ENCODE peak calls at places on chromosomes 4 and X, in four cellular contexts. One of them, this sample, is unnamed.

GRCh38 chr4:4658051-4658450 is 116.2 kb upstream of the STX18 start:
- DNase-seq in NCI-H748 treated with DMSO at 0.1 percent for 48 hours: no peak
- DNase-seq in HL-60: no peak
- DNase-seq in T-helper 17 cell: no peak
- DNase-seq in this sample: no peak

GRCh38 chrX:57977992-57978391 is 67.7 kb upstream of the ZXDA start:
- DNase-seq in NCI-H748 treated with DMSO at 0.1 percent for 48 hours: no peak
- DNase-seq in HL-60: no peak
- DNase-seq in T-helper 17 cell: no peak
- DNase-seq in this sample: no peak

GRCh38 chrX:71814123-71814912 is 51.2 kb downstream of the CXorf49B start:
- DNase-seq in NCI-H748 treated with DMSO at 0.1 percent for 48 hours: no peak
- DNase-seq in HL-60: no peak
- DNase-seq in T-helper 17 cell: no peak
- DNase-seq in this sample: no peak

GRCh38 chrX:134244043-134244442 is 7.1 kb downstream of the CCDC160 start:
- DNase-seq in NCI-H748 treated with DMSO at 0.1 percent for 48 hours: no peak
- DNase-seq in HL-60: no peak
- DNase-seq in T-helper 17 cell: no peak
- DNase-seq in this sample: no peak

GRCh38 chr4:157204634-157205244 is 15.8 kb upstream of the GRIA2 start:
- DNase-seq in NCI-H748 treated with DMSO at 0.1 percent for 48 hours: no peak
- DNase-seq in HL-60: peak; percentile 7
- DNase-seq in T-helper 17 cell: no peak
- DNase-seq in this sample: no peak

GRCh38 chr4:144355809-144356757 is 215.6 kb upstream of the GYPA start:
- DNase-seq in NCI-H748 treated with DMSO at 0.1 percent for 48 hours: no peak
- DNase-seq in HL-60: peak; percentile 58
- DNase-seq in T-helper 17 cell: no peak
- DNase-seq in this sample: no peak

GRCh38 chrX:43860646-43861370 is 21.4 kb downstream of the MAOB start:
- DNase-seq in NCI-H748 treated with DMSO at 0.1 percent for 48 hours: peak; percentile 58
- DNase-seq in HL-60: no peak
- DNase-seq in T-helper 17 cell: no peak
- DNase-seq in this sample: peak; percentile 83

GRCh38 chr4:52795533-52795932 is 44.3 kb upstream of the ERVMER34-1 start:
- DNase-seq in NCI-H748 treated with DMSO at 0.1 percent for 48 hours: no peak
- DNase-seq in HL-60: no peak
- DNase-seq in T-helper 17 cell: no peak
- DNase-seq in this sample: no peak

GRCh38 chr4:128153795-128154194 is 92.7 kb downstream of the LARP1B start:
- DNase-seq in NCI-H748 treated with DMSO at 0.1 percent for 48 hours: no peak
- DNase-seq in HL-60: no peak
- DNase-seq in T-helper 17 cell: no peak
- DNase-seq in this sample: no peak

GRCh38 chr4:151284534-151285245 is 7.7 kb downstream of the PRSS48 start:
- DNase-seq in NCI-H748 treated with DMSO at 0.1 percent for 48 hours: no peak
- DNase-seq in HL-60: no peak
- DNase-seq in T-helper 17 cell: no peak
- DNase-seq in this sample: no peak

GRCh38 chr4:6513678-6514077 is 41.3 kb upstream of the PPP2R2C start:
- DNase-seq in NCI-H748 treated with DMSO at 0.1 percent for 48 hours: no peak
- DNase-seq in HL-60: no peak
- DNase-seq in T-helper 17 cell: no peak
- DNase-seq in this sample: no peak

This sample was measured in DMS153.